ENCODE peak calls at places on chromosomes 1 and 21, in six cellular contexts. One of them, this sample, is unnamed.

GRCh38 chr1:180294711-180295110 is 64.6 kb downstream of the LHX4 start:
- DNase-seq in thoracic aorta: no peak
- DNase-seq in anterior cingulate cortex: no peak
- DNase-seq in HFF-Myc: no peak
- DNase-seq in dorsolateral prefrontal cortex: no peak
- DNase-seq in activated CD4-positive, alpha-beta T cell treated with anti-CD3 and anti-CD28 coated beads, Interleukin-2, amount 10 ng/mL, durations not matched to agents 7 days and 5 days: no peak
- DNase-seq in this sample: no peak

GRCh38 chr1:21520899-21521716 is 11.9 kb downstream of the ALPL start:
- DNase-seq in dorsolateral prefrontal cortex: no peak
- DNase-seq in HFF-Myc: peak
- DNase-seq in activated CD4-positive, alpha-beta T cell treated with anti-CD3 and anti-CD28 coated beads, Interleukin-2, amount 10 ng/mL, durations not matched to agents 7 days and 5 days: no peak
- DNase-seq in anterior cingulate cortex: no peak
- DNase-seq in thoracic aorta: no peak
- DNase-seq in this sample: no peak

GRCh38 chr1:160567858-160568682 is 11.2 kb downstream of the CD84 start:
- DNase-seq in dorsolateral prefrontal cortex: no peak
- DNase-seq in anterior cingulate cortex: no peak
- DNase-seq in thoracic aorta: no peak
- DNase-seq in HFF-Myc: no peak
- DNase-seq in activated CD4-positive, alpha-beta T cell treated with anti-CD3 and anti-CD28 coated beads, Interleukin-2, amount 10 ng/mL, durations not matched to agents 7 days and 5 days: peak
- DNase-seq in this sample: no peak

GRCh38 chr1:236495359-236496120 is 28.2 kb upstream of the LGALS8 start:
- DNase-seq in anterior cingulate cortex: no peak
- DNase-seq in dorsolateral prefrontal cortex: no peak
- DNase-seq in activated CD4-positive, alpha-beta T cell treated with anti-CD3 and anti-CD28 coated beads, Interleukin-2, amount 10 ng/mL, durations not matched to agents 7 days and 5 days: no peak
- DNase-seq in HFF-Myc: no peak
- DNase-seq in thoracic aorta: no peak
- DNase-seq in this sample: no peak

GRCh38 chr1:158248122-158248521 is 6.1 kb upstream of the CD1A start:
- DNase-seq in thoracic aorta: no peak
- DNase-seq in anterior cingulate cortex: no peak
- DNase-seq in dorsolateral prefrontal cortex: no peak
- DNase-seq in HFF-Myc: no peak
- DNase-seq in activated CD4-positive, alpha-beta T cell treated with anti-CD3 and anti-CD28 coated beads, Interleukin-2, amount 10 ng/mL, durations not matched to agents 7 days and 5 days: peak
- DNase-seq in this sample: no peak

GRCh38 chr1:209853677-209854076 is 25.9 kb downstream of the UTP25 start:
- DNase-seq in activated CD4-positive, alpha-beta T cell treated with anti-CD3 and anti-CD28 coated beads, Interleukin-2, amount 10 ng/mL, durations not matched to agents 7 days and 5 days: no peak
- DNase-seq in dorsolateral prefrontal cortex: no peak
- DNase-seq in anterior cingulate cortex: no peak
- DNase-seq in HFF-Myc: no peak
- DNase-seq in thoracic aorta: no peak
- DNase-seq in this sample: no peak

GRCh38 chr1:171160181-171160580 is 24.9 kb upstream of the FMO2 start:
- DNase-seq in anterior cingulate cortex: no peak
- DNase-seq in dorsolateral prefrontal cortex: no peak
- DNase-seq in HFF-Myc: no peak
- DNase-seq in activated CD4-positive, alpha-beta T cell treated with anti-CD3 and anti-CD28 coated beads, Interleukin-2, amount 10 ng/mL, durations not matched to agents 7 days and 5 days: no peak
- DNase-seq in thoracic aorta: no peak
- DNase-seq in this sample: no peak

GRCh38 chr21:17396948-17397347 is 115.9 kb upstream of the CXADR start:
- DNase-seq in anterior cingulate cortex: no peak
- DNase-seq in thoracic aorta: no peak
- DNase-seq in activated CD4-positive, alpha-beta T cell treated with anti-CD3 and anti-CD28 coated beads, Interleukin-2, amount 10 ng/mL, durations not matched to agents 7 days and 5 days: no peak
- DNase-seq in dorsolateral prefrontal cortex: no peak
- DNase-seq in HFF-Myc: no peak
- DNase-seq in this sample: no peak

GRCh38 chr21:38938343-38938742 is 132.6 kb downstream of the ETS2 start:
- DNase-seq in HFF-Myc: no peak
- DNase-seq in anterior cingulate cortex: peak
- DNase-seq in dorsolateral prefrontal cortex: no peak
- DNase-seq in thoracic aorta: no peak
- DNase-seq in activated CD4-positive, alpha-beta T cell treated with anti-CD3 and anti-CD28 coated beads, Interleukin-2, amount 10 ng/mL, durations not matched to agents 7 days and 5 days: peak
- DNase-seq in this sample: no peak

GRCh38 chr1:23591460-23592208 is 32.3 kb upstream of the ID3 start:
- DNase-seq in activated CD4-positive, alpha-beta T cell treated with anti-CD3 and anti-CD28 coated beads, Interleukin-2, amount 10 ng/mL, durations not matched to agents 7 days and 5 days: peak
- DNase-seq in HFF-Myc: no peak
- DNase-seq in dorsolateral prefrontal cortex: no peak
- DNase-seq in thoracic aorta: no peak
- DNase-seq in anterior cingulate cortex: no peak
- DNase-seq in this sample: no peak

GRCh38 chr1:42957229-42957879 is 1.3 kb downstream of the SLC2A1 start:
- DNase-seq in HFF-Myc: no peak
- DNase-seq in anterior cingulate cortex: no peak
- DNase-seq in dorsolateral prefrontal cortex: no peak
- DNase-seq in thoracic aorta: no peak
- DNase-seq in activated CD4-positive, alpha-beta T cell treated with anti-CD3 and anti-CD28 coated beads, Interleukin-2, amount 10 ng/mL, durations not matched to agents 7 days and 5 days: no peak
- DNase-seq in this sample: no peak

GRCh38 chr1:102098081-102098480 is 101.4 kb upstream of the OLFM3 start:
- DNase-seq in anterior cingulate cortex: no peak
- DNase-seq in activated CD4-positive, alpha-beta T cell treated with anti-CD3 and anti-CD28 coated beads, Interleukin-2, amount 10 ng/mL, durations not matched to agents 7 days and 5 days: no peak
- DNase-seq in dorsolateral prefrontal cortex: no peak
- DNase-seq in HFF-Myc: no peak
- DNase-seq in thoracic aorta: no peak
- DNase-seq in this sample: no peak

GRCh38 chr1:26529655-26530539 is at the start of gene RPS6KA1:
- DNase-seq in HFF-Myc: no peak
- DNase-seq in dorsolateral prefrontal cortex: peak
- DNase-seq in anterior cingulate cortex: peak
- DNase-seq in activated CD4-positive, alpha-beta T cell treated with anti-CD3 and anti-CD28 coated beads, Interleukin-2, amount 10 ng/mL, durations not matched to agents 7 days and 5 days: peak
- DNase-seq in thoracic aorta: no peak
- DNase-seq in this sample: peak

GRCh38 chr1:22861764-22862440 is 110.8 kb downstream of the LACTBL1 start:
- DNase-seq in HFF-Myc: no peak
- DNase-seq in activated CD4-positive, alpha-beta T cell treated with anti-CD3 and anti-CD28 coated beads, Interleukin-2, amount 10 ng/mL, durations not matched to agents 7 days and 5 days: no peak
- DNase-seq in dorsolateral prefrontal cortex: peak
- DNase-seq in thoracic aorta: no peak
- DNase-seq in anterior cingulate cortex: peak
- DNase-seq in this sample: no peak

GRCh38 chr1:23449918-23450317 is 25.4 kb upstream of the TCEA3 start:
- DNase-seq in anterior cingulate cortex: peak
- DNase-seq in activated CD4-positive, alpha-beta T cell treated with anti-CD3 and anti-CD28 coated beads, Interleukin-2, amount 10 ng/mL, durations not matched to agents 7 days and 5 days: no peak
- DNase-seq in dorsolateral prefrontal cortex: no peak
- DNase-seq in thoracic aorta: no peak
- DNase-seq in HFF-Myc: no peak
- DNase-seq in this sample: no peak

GRCh38 chr21:30839304-30839703 is 9.7 kb upstream of the KRTAP7-1 start:
- DNase-seq in anterior cingulate cortex: no peak
- DNase-seq in thoracic aorta: no peak
- DNase-seq in dorsolateral prefrontal cortex: no peak
- DNase-seq in activated CD4-positive, alpha-beta T cell treated with anti-CD3 and anti-CD28 coated beads, Interleukin-2, amount 10 ng/mL, durations not matched to agents 7 days and 5 days: peak
- DNase-seq in HFF-Myc: peak
- DNase-seq in this sample: no peak

GRCh38 chr1:1779691-1780597 is 1.7 kb upstream of the NADK start:
- DNase-seq in activated CD4-positive, alpha-beta T cell treated with anti-CD3 and anti-CD28 coated beads, Interleukin-2, amount 10 ng/mL, durations not matched to agents 7 days and 5 days: peak
- DNase-seq in thoracic aorta: no peak
- DNase-seq in HFF-Myc: no peak
- DNase-seq in anterior cingulate cortex: no peak
- DNase-seq in dorsolateral prefrontal cortex: no peak
- DNase-seq in this sample: no peak

GRCh38 chr1:166165661-166166399 is 971 bp downstream of the FAM78B start:
- DNase-seq in anterior cingulate cortex: peak
- DNase-seq in dorsolateral prefrontal cortex: peak
- DNase-seq in HFF-Myc: no peak
- DNase-seq in thoracic aorta: no peak
- DNase-seq in activated CD4-positive, alpha-beta T cell treated with anti-CD3 and anti-CD28 coated beads, Interleukin-2, amount 10 ng/mL, durations not matched to agents 7 days and 5 days: no peak
- DNase-seq in this sample: no peak

GRCh38 chr21:33374080-33374873 is 28.9 kb upstream of the IFNGR2 start:
- DNase-seq in HFF-Myc: peak
- DNase-seq in anterior cingulate cortex: peak
- DNase-seq in thoracic aorta: no peak
- DNase-seq in dorsolateral prefrontal cortex: no peak
- DNase-seq in activated CD4-positive, alpha-beta T cell treated with anti-CD3 and anti-CD28 coated beads, Interleukin-2, amount 10 ng/mL, durations not matched to agents 7 days and 5 days: peak
- DNase-seq in this sample: no peak

GRCh38 chr1:170562644-170563338 is 30.8 kb downstream of the GORAB start:
- DNase-seq in dorsolateral prefrontal cortex: no peak
- DNase-seq in activated CD4-positive, alpha-beta T cell treated with anti-CD3 and anti-CD28 coated beads, Interleukin-2, amount 10 ng/mL, durations not matched to agents 7 days and 5 days: peak
- DNase-seq in HFF-Myc: peak
- DNase-seq in anterior cingulate cortex: no peak
- DNase-seq in thoracic aorta: peak
- DNase-seq in this sample: no peak

GRCh38 chr1:184035719-184036516 is 1.6 kb downstream of the COLGALT2 start:
- DNase-seq in thoracic aorta: no peak
- DNase-seq in anterior cingulate cortex: no peak
- DNase-seq in activated CD4-positive, alpha-beta T cell treated with anti-CD3 and anti-CD28 coated beads, Interleukin-2, amount 10 ng/mL, durations not matched to agents 7 days and 5 days: no peak
- DNase-seq in HFF-Myc: no peak
- DNase-seq in dorsolateral prefrontal cortex: peak
- DNase-seq in this sample: peak

GRCh38 chr21:33898546-33898945 is 17.1 kb downstream of the ATP5PO start:
- DNase-seq in dorsolateral prefrontal cortex: no peak
- DNase-seq in thoracic aorta: no peak
- DNase-seq in activated CD4-positive, alpha-beta T cell treated with anti-CD3 and anti-CD28 coated beads, Interleukin-2, amount 10 ng/mL, durations not matched to agents 7 days and 5 days: no peak
- DNase-seq in anterior cingulate cortex: no peak
- DNase-seq in HFF-Myc: no peak
- DNase-seq in this sample: no peak

GRCh38 chr1:89938171-89939055 is 56.5 kb upstream of the ZNF326 start:
- DNase-seq in dorsolateral prefrontal cortex: no peak
- DNase-seq in activated CD4-positive, alpha-beta T cell treated with anti-CD3 and anti-CD28 coated beads, Interleukin-2, amount 10 ng/mL, durations not matched to agents 7 days and 5 days: no peak
- DNase-seq in HFF-Myc: no peak
- DNase-seq in anterior cingulate cortex: no peak
- DNase-seq in thoracic aorta: no peak
- DNase-seq in this sample: no peak

GRCh38 chr1:8002329-8003320 is 23.5 kb downstream of the ERRFI1 start:
- DNase-seq in thoracic aorta: no peak
- DNase-seq in anterior cingulate cortex: no peak
- DNase-seq in HFF-Myc: no peak
- DNase-seq in dorsolateral prefrontal cortex: no peak
- DNase-seq in activated CD4-positive, alpha-beta T cell treated with anti-CD3 and anti-CD28 coated beads, Interleukin-2, amount 10 ng/mL, durations not matched to agents 7 days and 5 days: no peak
- DNase-seq in this sample: no peak

GRCh38 chr1:162485236-162485635 is 12.4 kb upstream of the UHMK1 start:
- DNase-seq in HFF-Myc: no peak
- DNase-seq in anterior cingulate cortex: no peak
- DNase-seq in activated CD4-positive, alpha-beta T cell treated with anti-CD3 and anti-CD28 coated beads, Interleukin-2, amount 10 ng/mL, durations not matched to agents 7 days and 5 days: no peak
- DNase-seq in dorsolateral prefrontal cortex: no peak
- DNase-seq in thoracic aorta: no peak
- DNase-seq in this sample: no peak

GRCh38 chr1:162632743-162633326 is 571 bp downstream of the DDR2 start:
- DNase-seq in activated CD4-positive, alpha-beta T cell treated with anti-CD3 and anti-CD28 coated beads, Interleukin-2, amount 10 ng/mL, durations not matched to agents 7 days and 5 days: no peak
- DNase-seq in thoracic aorta: no peak
- DNase-seq in anterior cingulate cortex: no peak
- DNase-seq in dorsolateral prefrontal cortex: no peak
- DNase-seq in HFF-Myc: no peak
- DNase-seq in this sample: no peak

GRCh38 chr1:30522031-30523004 is 201.1 kb downstream of the MATN1 start:
- DNase-seq in activated CD4-positive, alpha-beta T cell treated with anti-CD3 and anti-CD28 coated beads, Interleukin-2, amount 10 ng/mL, durations not matched to agents 7 days and 5 days: no peak
- DNase-seq in HFF-Myc: peak
- DNase-seq in anterior cingulate cortex: no peak
- DNase-seq in thoracic aorta: no peak
- DNase-seq in dorsolateral prefrontal cortex: no peak
- DNase-seq in this sample: no peak

GRCh38 chr1:218985424-218985823 is 188.3 kb upstream of the LYPLAL1 start:
- DNase-seq in activated CD4-positive, alpha-beta T cell treated with anti-CD3 and anti-CD28 coated beads, Interleukin-2, amount 10 ng/mL, durations not matched to agents 7 days and 5 days: no peak
- DNase-seq in HFF-Myc: no peak
- DNase-seq in thoracic aorta: no peak
- DNase-seq in dorsolateral prefrontal cortex: no peak
- DNase-seq in anterior cingulate cortex: no peak
- DNase-seq in this sample: no peak

GRCh38 chr1:152227310-152227928 is 3.4 kb upstream of the HRNR start:
- DNase-seq in HFF-Myc: no peak
- DNase-seq in dorsolateral prefrontal cortex: no peak
- DNase-seq in anterior cingulate cortex: no peak
- DNase-seq in activated CD4-positive, alpha-beta T cell treated with anti-CD3 and anti-CD28 coated beads, Interleukin-2, amount 10 ng/mL, durations not matched to agents 7 days and 5 days: no peak
- DNase-seq in thoracic aorta: no peak
- DNase-seq in this sample: no peak

GRCh38 chr1:231421616-231421970 is 494 bp downstream of the EGLN1 start:
- DNase-seq in thoracic aorta: no peak
- DNase-seq in activated CD4-positive, alpha-beta T cell treated with anti-CD3 and anti-CD28 coated beads, Interleukin-2, amount 10 ng/mL, durations not matched to agents 7 days and 5 days: peak
- DNase-seq in anterior cingulate cortex: peak
- DNase-seq in dorsolateral prefrontal cortex: no peak
- DNase-seq in HFF-Myc: no peak
- DNase-seq in this sample: no peak

GRCh38 chr1:178693368-178693767 is 31.7 kb upstream of the RALGPS2 start:
- DNase-seq in activated CD4-positive, alpha-beta T cell treated with anti-CD3 and anti-CD28 coated beads, Interleukin-2, amount 10 ng/mL, durations not matched to agents 7 days and 5 days: no peak
- DNase-seq in HFF-Myc: no peak
- DNase-seq in dorsolateral prefrontal cortex: no peak
- DNase-seq in anterior cingulate cortex: no peak
- DNase-seq in thoracic aorta: no peak
- DNase-seq in this sample: no peak